ENCODE peak calls at places on chromosomes 16 and 17, in seven cellular contexts. H, F, U, N, R, L and D are unnamed samples.

GRCh38 chr17:56108811-56109284 is 44.4 kb upstream of the ANKFN1 start:
- DNase-seq in R (no peak), F (no peak), H (no peak), L (no peak), U (no peak), N (no peak), D (peak)

GRCh38 chr16:2152695-2153506 is 2.7 kb upstream of the TRAF7 start:
- DNase-seq in N (no peak), L (no peak), F (no peak), U (peak), H (no peak), R (no peak), D (no peak)

GRCh38 chr16:46883353-46883689 is 841 bp upstream of the GPT2 start:
- DNase-seq in R (no peak), H (no peak), N (no peak), L (no peak), U (no peak), F (no peak), D (no peak)

GRCh38 chr17:38619451-38619795 is 13.7 kb upstream of the SRCIN1 start:
- DNase-seq in U (no peak), H (no peak), F (no peak), N (peak), L (no peak), R (no peak), D (no peak)

GRCh38 chr17:60165223-60165622 is 15.4 kb downstream of the CA4 start:
- DNase-seq in H (no peak), L (no peak), U (no peak), R (no peak), F (no peak), N (no peak), D (no peak)

GRCh38 chr17:14372905-14373559 is 72.2 kb downstream of the HS3ST3B1 start:
- DNase-seq in H (peak), F (no peak), U (peak), R (peak), L (peak), N (no peak), D (no peak)

GRCh38 chr17:57924677-57925076 is 30.5 kb downstream of the CUEDC1 start:
- DNase-seq in U (no peak), R (no peak), L (no peak), F (no peak), H (no peak), N (no peak), D (no peak)

GRCh38 chr17:19800571-19800970 is 52.5 kb upstream of the ALDH3A1 start:
- DNase-seq in F (no peak), H (no peak), L (no peak), R (no peak), U (no peak), N (no peak), D (no peak)

GRCh38 chr16:80792031-80792430 is 12.4 kb downstream of the CDYL2 start:
- DNase-seq in H (no peak), R (no peak), F (no peak), U (no peak), L (no peak), N (no peak), D (no peak)

GRCh38 chr16:81928975-81929374 is 82.3 kb downstream of the SDR42E1 start:
- DNase-seq in L (no peak), R (no peak), F (no peak), U (no peak), N (no peak), H (peak), D (no peak)

GRCh38 chr17:27546624-27547300 is 84.2 kb upstream of the LGALS9 start:
- DNase-seq in L (no peak), F (peak), H (no peak), U (no peak), R (no peak), N (no peak), D (no peak)

GRCh38 chr17:77419095-77419494 is 278.3 kb downstream of the SEC14L1 start:
- DNase-seq in R (no peak), U (no peak), L (no peak), N (no peak), H (no peak), F (no peak), D (no peak)

GRCh38 chr16:15857779-15858560 is 1.1 kb upstream of the MYH11 start:
- DNase-seq in L (peak), R (peak), U (peak), H (peak), F (peak), N (peak), D (no peak)

GRCh38 chr16:24758986-24759385 is 29.5 kb downstream of the TNRC6A start:
- DNase-seq in U (peak), R (no peak), F (no peak), L (no peak), H (no peak), N (no peak), D (peak)

GRCh38 chr17:50507871-50508572 is at the start of gene MYCBPAP:
- DNase-seq in N (peak), F (peak), H (peak), U (peak), R (peak), L (peak), D (peak)

GRCh38 chr17:79549111-79549915 is 61.5 kb downstream of the RBFOX3 start:
- DNase-seq in F (no peak), U (no peak), N (peak), H (peak), R (no peak), L (no peak), D (no peak)

GRCh38 chr17:880871-881269 is 98.7 kb downstream of the NXN start:
- DNase-seq in U (peak), H (no peak), F (no peak), L (no peak), R (no peak), N (no peak), D (no peak)

GRCh38 chr16:86634290-86634689 is 55.9 kb downstream of the FOXL1 start:
- DNase-seq in L (no peak), F (peak), N (no peak), R (peak), H (no peak), U (peak), D (no peak)

GRCh38 chr17:18356624-18357023 is 6.7 kb downstream of the SHMT1 start:
- DNase-seq in U (no peak), R (no peak), L (no peak), H (no peak), N (no peak), F (peak), D (no peak)

GRCh38 chr17:45851873-45852272 is 7.2 kb downstream of the SPPL2C start:
- DNase-seq in F (no peak), R (no peak), U (no peak), N (no peak), H (no peak), L (no peak), D (no peak)

GRCh38 chr16:54817432-54817831 is 113.2 kb upstream of the IRX5 start:
- DNase-seq in U (peak), L (no peak), R (no peak), H (no peak), N (peak), F (no peak), D (no peak)

GRCh38 chr17:2364132-2365116 is 27.1 kb downstream of the SGSM2 start:
- DNase-seq in F (no peak), N (no peak), R (no peak), L (no peak), U (no peak), H (no peak), D (no peak)

GRCh38 chr16:85690469-85691064 is 1.8 kb upstream of the GINS2 start:
- DNase-seq in L (no peak), H (no peak), N (no peak), F (no peak), R (peak), U (no peak), D (peak)

GRCh38 chr16:71855937-71856662 is 10.3 kb downstream of the ATXN1L start:
- DNase-seq in N (no peak), L (no peak), R (no peak), H (no peak), U (no peak), F (no peak), D (no peak)

DNA sequence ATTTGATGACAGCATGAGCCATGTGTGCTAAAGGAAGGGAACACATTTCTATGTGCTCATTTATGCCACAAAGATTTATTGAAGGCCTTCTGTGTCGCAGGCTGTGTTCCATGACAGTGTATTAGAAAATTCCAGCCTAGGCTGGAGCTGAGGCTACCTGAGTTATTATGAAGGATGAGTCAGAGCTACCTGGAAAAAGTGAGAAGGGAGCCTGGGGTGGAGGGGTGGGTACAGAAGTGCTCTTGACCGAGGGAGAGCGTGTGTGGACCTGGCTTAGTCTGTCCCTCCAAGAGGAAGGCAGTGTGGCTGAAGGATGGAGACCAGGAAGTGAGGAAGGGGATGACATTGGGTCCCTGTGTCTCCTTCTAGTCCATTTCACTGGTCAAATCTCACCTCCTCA is 98.3 kb downstream of the N4BP1 start:
- DNase-seq in R (no peak), U (no peak), H (no peak), F (no peak), N (no peak), L (no peak), D (peak)
- H3K27ac ChIP-seq in R (no peak), U (no peak), H (no peak), F (no peak), N (no peak), L (no peak), D (peak)

GRCh38 chr16:50298591-50299507 is 32.5 kb downstream of the ADCY7 start:
- DNase-seq in N (peak), L (no peak), H (no peak), R (no peak), F (no peak), U (no peak), D (no peak)
- H2BK5ac ChIP-seq in N (no peak), L (peak), H (no peak), R (no peak), F (no peak), U (no peak), D (no peak)

DNA sequence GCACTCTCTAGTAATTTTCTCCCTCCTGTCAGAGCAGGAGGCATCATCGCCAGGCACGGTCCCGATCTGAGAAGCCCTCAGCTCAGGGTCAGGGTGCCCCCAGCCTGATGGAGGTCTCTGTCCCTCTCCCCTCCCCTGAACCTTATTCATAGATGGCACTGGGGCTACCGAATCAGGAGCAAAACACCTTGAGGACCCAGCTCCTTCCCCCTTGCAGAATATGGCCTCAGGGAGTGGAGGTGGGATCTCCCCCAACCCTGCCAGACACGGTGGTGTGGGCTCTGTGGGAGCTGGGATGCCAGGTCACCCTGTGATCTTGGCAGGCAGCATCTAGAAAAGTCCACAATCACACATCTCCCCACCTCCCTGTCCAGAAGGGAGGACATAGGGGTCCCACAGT is 2.5 kb downstream of the CPNE2 start:
- DNase-seq in N (no peak), H (no peak), R (no peak), L (no peak), U (no peak), F (no peak), D (no peak)
- H3K27ac ChIP-seq in N (no peak), H (no peak), R (no peak), L (no peak), U (no peak), F (no peak), D (no peak)

GRCh38 chr16:75252049-75252864 is 833 bp upstream of the BCAR1 start:
- DNase-seq in F (no peak), H (no peak), N (no peak), L (no peak), R (no peak), U (no peak), D (no peak)

GRCh38 chr16:75250089-75250808 is 1.2 kb downstream of the BCAR1 start:
- DNase-seq in F (no peak), H (no peak), N (no peak), L (no peak), R (peak), U (no peak), D (peak)

GRCh38 chr16:75250809-75251279 is 580 bp downstream of the BCAR1 start:
- DNase-seq in N (no peak), U (no peak), H (no peak), R (peak), L (no peak), F (no peak), D (no peak)

GRCh38 chr16:75252946-75253911 is 1.8 kb upstream of the BCAR1 start:
- DNase-seq in N (peak), R (peak), U (peak), L (peak), H (peak), F (peak), D (peak)

DNA sequence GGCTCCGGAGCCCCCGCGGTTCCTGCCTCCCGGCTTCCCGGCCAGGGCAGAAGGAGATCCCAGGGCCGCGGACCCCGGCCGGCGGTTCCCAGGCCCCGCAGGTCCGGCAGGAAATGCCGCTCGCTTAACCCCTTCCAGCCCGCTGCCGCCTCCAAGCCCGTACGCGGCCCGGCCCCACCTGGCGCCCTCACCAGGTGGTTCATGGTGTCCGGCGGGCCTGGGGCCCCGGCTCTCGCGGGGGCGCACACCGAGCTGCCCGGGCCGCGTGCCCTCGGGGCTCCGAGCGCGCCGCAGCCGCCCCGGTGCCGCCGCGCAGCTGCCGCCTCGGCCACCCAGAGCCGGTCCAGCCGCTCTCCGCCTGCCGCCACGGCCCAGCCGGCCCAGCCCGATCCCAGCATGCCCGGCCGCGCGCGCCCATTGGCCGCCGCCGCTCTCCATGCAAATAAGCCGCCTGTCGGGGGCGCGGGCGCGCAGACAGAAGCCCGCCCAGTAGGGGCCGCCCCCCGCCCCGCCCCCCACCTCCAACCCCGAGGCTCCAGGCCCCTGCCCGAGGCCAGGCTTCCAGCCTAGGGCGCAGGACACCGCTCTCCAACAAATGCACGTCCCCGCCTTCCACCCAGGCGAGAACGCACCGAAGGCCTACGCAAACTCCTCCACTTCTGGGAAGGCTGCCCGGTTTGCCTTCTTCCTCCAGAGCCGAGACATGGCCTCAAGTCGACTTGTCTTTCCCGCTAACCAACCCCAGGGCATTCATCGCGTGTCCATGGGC is at the start of gene BCAR1:
- DNase-seq in H (peak), L (peak), U (peak), R (peak), F (peak), N (peak), D (peak)
- H2BK5ac ChIP-seq in H (peak), L (peak), U (peak), R (peak), F (peak), N (peak), D (peak)

DNA sequence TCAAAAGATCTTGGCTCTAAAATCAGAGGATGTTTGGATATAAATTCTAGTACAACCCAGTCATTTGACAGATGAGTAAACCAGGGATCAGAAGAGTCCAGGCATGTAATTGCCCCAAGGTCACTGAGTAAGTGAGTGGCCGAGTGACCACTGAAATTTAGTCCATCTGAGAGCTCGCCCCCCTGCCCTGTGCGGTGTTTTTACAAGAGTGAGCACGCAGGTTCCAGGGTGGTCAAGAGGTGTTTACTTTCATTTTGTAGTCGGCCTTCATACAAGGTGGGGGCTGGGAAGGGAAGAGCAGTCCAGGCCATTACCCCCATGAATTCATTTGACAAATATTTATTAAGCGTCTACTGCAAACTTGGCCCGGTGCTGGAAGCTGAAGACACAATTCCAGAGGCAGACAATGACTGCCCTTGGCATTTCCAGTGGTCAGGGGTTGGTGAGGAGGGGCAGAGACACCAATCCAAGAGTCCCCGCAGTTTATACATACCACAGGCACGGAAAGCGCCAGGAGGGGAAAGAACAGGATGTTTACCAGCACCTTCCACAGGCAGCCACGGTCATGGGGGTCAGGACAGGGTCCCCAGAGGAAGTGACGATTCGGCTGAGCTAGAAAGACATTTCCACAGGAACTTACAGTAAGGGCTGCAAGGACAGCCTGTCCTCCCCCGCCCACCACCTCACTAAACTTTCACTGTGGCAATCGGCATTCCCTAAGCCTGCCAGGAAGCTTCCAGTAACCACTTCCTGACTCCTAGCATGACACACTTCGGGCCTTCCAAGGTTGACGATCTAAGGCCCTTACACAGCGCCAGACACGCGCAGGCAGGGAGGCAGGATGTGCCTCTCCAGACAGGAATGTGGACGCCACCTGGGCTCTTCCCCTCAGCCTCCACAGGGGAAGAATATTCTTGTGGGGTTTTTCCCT is 1.4 kb upstream of the MT2A start:
- DNase-seq in N (no peak), L (no peak), U (peak), H (no peak), R (peak), F (peak), D (peak)
- H3K27ac ChIP-seq in N (no peak), L (no peak), U (no peak), H (no peak), R (peak), F (peak), D (peak)

GRCh38 chr17:68292689-68293040 is 1.4 kb downstream of the ARSG start:
- DNase-seq in F (no peak), U (no peak), N (no peak), L (no peak), H (no peak), R (no peak), D (no peak)
- H2BK5ac ChIP-seq in F (no peak), U (no peak), N (no peak), L (no peak), H (no peak), R (no peak), D (no peak)